ENCODE peak calls at places on chromosomes 13 and 19, in seven cellular contexts. A is PC-3, D is SK-N-SH, P is hepatocyte, H is MM.1S, T is GM23338, R is HCT116. C is an unnamed sample.
A peak's percentile ranks its signal among the peaks of the same experiment; 100 is the strongest.

GRCh38 chr13:49311816-49312215 is 64.1 kb downstream of the CDADC1 start:
- DNase-seq in A (no peak), D (no peak), P (no peak), H (no peak), T (no peak), R (no peak), C (no peak)

GRCh38 chr13:45040626-45041025 is 51.3 kb downstream of the GPALPP1 start:
- DNase-seq in A (peak; percentile 10), D (no peak), P (no peak), H (no peak), T (no peak), R (no peak), C (no peak)

GRCh38 chr19:8239528-8240273 is 30.5 kb downstream of the CERS4 start:
- DNase-seq in A (no peak), D (no peak), P (no peak), H (no peak), T (no peak), R (no peak), C (no peak)

GRCh38 chr19:18876865-18877264 is 19.1 kb downstream of the CERS1 start:
- DNase-seq in A (no peak), D (no peak), P (no peak), H (no peak), T (no peak), R (no peak), C (no peak)

GRCh38 chr13:35765387-35765786 is 288.9 kb upstream of the MAB21L1 start:
- DNase-seq in A (no peak), D (no peak), P (no peak), H (no peak), T (no peak), R (no peak), C (peak; percentile 28)

GRCh38 chr19:29277107-29277506 is 64.2 kb upstream of the UQCRFS1 start:
- DNase-seq in A (no peak), D (no peak), P (no peak), H (peak; percentile 94), T (peak; percentile 77), R (no peak), C (peak; percentile 46)

GRCh38 chr13:51258612-51259358 is 36.6 kb downstream of the FAM124A start:
- DNase-seq in A (no peak), D (no peak), P (no peak), H (no peak), T (no peak), R (no peak), C (no peak)

GRCh38 chr19:38264486-38265212 is at the start of gene SPINT2:
- DNase-seq in A (no peak), D (peak; percentile 72), P (no peak), H (peak; percentile 65), T (peak; percentile 95), R (peak; percentile 67), C (peak; percentile 95)

GRCh38 chr13:60230593-60230992 is 66.9 kb upstream of the DIAPH3 start:
- DNase-seq in A (no peak), D (peak; percentile 22), P (peak; percentile 24), H (peak; percentile 49), T (no peak), R (no peak), C (no peak)

GRCh38 chr13:44726214-44726613 is 150.1 kb upstream of the TSC22D1 start:
- DNase-seq in A (no peak), D (no peak), P (no peak), H (no peak), T (no peak), R (no peak), C (no peak)

GRCh38 chr19:47260476-47260875 is 4.2 kb downstream of the CCDC9 start:
- DNase-seq in A (no peak), D (no peak), P (no peak), H (no peak), T (no peak), R (no peak), C (no peak)

GRCh38 chr19:58407658-58408151 is 744 bp upstream of the ZNF584 start:
- DNase-seq in A (no peak), D (no peak), P (peak; percentile 46), H (no peak), T (peak; percentile 29), R (no peak), C (peak; percentile 40)

GRCh38 chr13:50127017-50127725 is 111.9 kb downstream of the KCNRG start:
- DNase-seq in A (no peak), D (no peak), P (peak; percentile 72), H (no peak), T (peak; percentile 63), R (no peak), C (peak; percentile 75)

GRCh38 chr13:41696163-41697003 is 239.0 kb downstream of the RGCC start:
- DNase-seq in A (peak; percentile 80), D (no peak), P (peak; percentile 60), H (no peak), T (peak; percentile 63), R (peak; percentile 61), C (no peak)

GRCh38 chr13:74206855-74207254 is 72.7 kb upstream of the KLF12 start:
- DNase-seq in A (no peak), D (no peak), P (no peak), H (no peak), T (no peak), R (no peak), C (no peak)

GRCh38 chr13:112079696-112080095 is 12.7 kb downstream of the SOX1 start:
- DNase-seq in A (no peak), D (no peak), P (no peak), H (no peak), T (no peak), R (no peak), C (no peak)

GRCh38 chr19:50505856-50506611 is 5.0 kb downstream of the JOSD2 start:
- DNase-seq in A (no peak), D (no peak), P (no peak), H (no peak), T (no peak), R (no peak), C (no peak)

GRCh38 chr19:35870798-35871197 is 2.4 kb downstream of the APLP1 start:
- DNase-seq in A (no peak), D (no peak), P (no peak), H (no peak), T (peak; percentile 67), R (no peak), C (no peak)

GRCh38 chr19:5691205-5691929 is 1.3 kb downstream of the RPL36 start:
- DNase-seq in A (peak; percentile 48), D (peak; percentile 67), P (peak; percentile 57), H (no peak), T (peak; percentile 47), R (no peak), C (peak; percentile 45)

GRCh38 chr13:24505756-24506155 is 6.8 kb downstream of the PARP4 start:
- DNase-seq in A (no peak), D (no peak), P (no peak), H (no peak), T (no peak), R (no peak), C (no peak)

GRCh38 chr13:27004389-27004788 is 167.2 kb downstream of the USP12 start:
- DNase-seq in A (no peak), D (no peak), P (no peak), H (no peak), T (no peak), R (no peak), C (no peak)

GRCh38 chr13:89750371-89750770 is 1597.1 kb upstream of the MIR17HG start:
- DNase-seq in A (no peak), D (no peak), P (no peak), H (no peak), T (no peak), R (no peak), C (no peak)

GRCh38 chr13:78599911-78600310 is 3.4 kb downstream of the POU4F1 start:
- DNase-seq in A (no peak), D (no peak), P (no peak), H (no peak), T (no peak), R (no peak), C (no peak)

GRCh38 chr19:51552996-51553725 is 17.9 kb upstream of the ZNF175 start:
- DNase-seq in A (peak; percentile 84), D (peak; percentile 40), P (peak; percentile 72), H (no peak), T (peak; percentile 97), R (peak; percentile 13), C (peak; percentile 88)

GRCh38 chr13:47598340-47598911 is 402.6 kb downstream of the SUCLA2 start:
- DNase-seq in A (peak; percentile 26), D (peak; percentile 7), P (no peak), H (no peak), T (peak; percentile 7), R (no peak), C (no peak)

GRCh38 chr13:28533049-28533436 is 38.1 kb upstream of the FLT1 start:
- DNase-seq in A (no peak), D (no peak), P (no peak), H (no peak), T (peak; percentile 34), R (no peak), C (no peak)
- TF ChIP-seq EZH2phosphoT487 in A (no peak), D (no peak), P (no peak), H (no peak), T (no peak), R (no peak), C (peak; percentile 29)

GRCh38 chr19:45094707-45095106 is 1.7 kb downstream of the PPP1R37 start:
- DNase-seq in A (no peak), D (no peak), P (peak; percentile 5), H (no peak), T (no peak), R (no peak), C (no peak)

GRCh38 chr19:45097450-45097775 is 4.4 kb downstream of the PPP1R37 start:
- DNase-seq in A (no peak), D (no peak), P (no peak), H (no peak), T (no peak), R (no peak), C (no peak)

GRCh38 chr19:45097776-45098520 is 5.0 kb downstream of the PPP1R37 start:
- DNase-seq in A (peak; percentile 87), D (no peak), P (peak; percentile 92), H (no peak), T (no peak), R (no peak), C (no peak)

GRCh38 chr19:45095496-45096413 is 2.8 kb downstream of the PPP1R37 start:
- DNase-seq in A (no peak), D (no peak), P (no peak), H (no peak), T (no peak), R (no peak), C (no peak)

DNA sequence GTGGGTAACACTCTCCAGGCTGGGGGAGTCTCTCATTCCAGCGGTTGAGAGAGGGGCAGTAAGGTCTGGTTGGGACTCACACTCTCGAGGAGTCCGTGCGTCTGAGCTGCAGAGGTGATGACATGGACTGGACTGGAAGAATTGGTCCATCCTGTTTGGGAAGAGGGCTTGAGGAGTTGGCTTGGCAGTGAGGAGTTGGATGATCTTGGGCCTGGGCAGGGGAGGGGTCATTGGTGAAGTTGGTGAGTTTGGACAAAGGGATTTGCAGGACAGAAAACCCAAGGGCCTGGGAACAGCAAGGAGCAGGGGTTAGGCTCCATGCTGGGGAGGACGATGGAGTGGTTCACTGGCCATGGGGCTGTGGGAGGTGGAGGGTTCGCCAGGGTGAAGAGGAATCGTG is 3.7 kb downstream of the PPP1R37 start:
- DNase-seq in A (no peak), D (no peak), P (no peak), H (no peak), T (no peak), R (no peak), C (no peak)
- TF ChIP-seq CTCF in A (no peak), D (no peak), P (no peak), H (no peak), T (no peak), R (no peak), C (no peak)

GRCh38 chr13:31426395-31426794 is 226.6 kb downstream of the B3GLCT start:
- DNase-seq in A (no peak), D (no peak), P (no peak), H (no peak), T (no peak), R (no peak), C (no peak)
- TF ChIP-seq EZH2phosphoT487 in A (no peak), D (no peak), P (no peak), H (no peak), T (no peak), R (no peak), C (no peak)

GRCh38 chr13:97212540-97213146 is 9.5 kb upstream of the MBNL2 start:
- DNase-seq in A (peak; percentile 68), D (no peak), P (peak; percentile 36), H (peak; percentile 42), T (peak; percentile 26), R (no peak), C (no peak)
- TF ChIP-seq CTCF in A (peak; percentile 82), D (peak; percentile 71), P (peak; percentile 48), H (peak; percentile 71), T (peak; percentile 58), R (peak; percentile 58), C (peak; percentile 47)

C was measured in neural progenitor cell.